ENCODE peak calls at places on chromosomes 11 and 22, in four cellular contexts. P is spleen, A is amniotic stem cell, N is NCI-H1092. W is an unnamed sample.

GRCh38 chr22:46937185-46937584 is 174.7 kb downstream of the TBC1D22A start:
- DNase-seq in N (no peak), A (no peak), P (no peak), W (no peak)

GRCh38 chr11:112797072-112797471 is 164.1 kb upstream of the NCAM1 start:
- DNase-seq in P (no peak), A (no peak), N (no peak), W (no peak)

GRCh38 chr22:29689872-29690213 is 30.0 kb upstream of the CABP7 start:
- DNase-seq in P (peak; percentile 86), A (peak; percentile 23), N (peak; percentile 47), W (peak; percentile 78)

GRCh38 chr11:714436-714835 is 8.4 kb downstream of the EPS8L2 start:
- DNase-seq in A (no peak), P (no peak), N (no peak), W (no peak)

GRCh38 chr11:123525511-123525918 is 95.4 kb downstream of the GRAMD1B start:
- DNase-seq in N (no peak), A (no peak), P (no peak), W (no peak)

GRCh38 chr11:94058630-94059029 is 37.5 kb downstream of the HEPHL1 start:
- DNase-seq in A (no peak), N (no peak), P (no peak), W (no peak)

GRCh38 chr11:76792505-76793264 is 9.5 kb downstream of the TSKU start:
- DNase-seq in A (no peak), N (no peak), P (peak; percentile 63), W (no peak)

GRCh38 chr11:88174627-88175003 is 628 bp downstream of the RAB38 start:
- DNase-seq in A (peak; percentile 58), N (peak; percentile 36), P (peak; percentile 86), W (peak; percentile 88)

GRCh38 chr11:46680815-46681214 is 19.6 kb downstream of the ARHGAP1 start:
- DNase-seq in P (peak; percentile 70), A (no peak), N (no peak), W (peak; percentile 55)

GRCh38 chr11:1832181-1832988 is 2.4 kb upstream of the SYT8 start:
- DNase-seq in A (no peak), N (no peak), P (peak; percentile 92), W (peak; percentile 84)

GRCh38 chr22:17789379-17790200 is 15.3 kb upstream of the BID start:
- DNase-seq in P (no peak), N (no peak), A (no peak), W (no peak)

GRCh38 chr22:24947383-24947782 is 889 bp upstream of the LHFPL7 start:
- DNase-seq in N (no peak), A (no peak), P (no peak), W (no peak)

GRCh38 chr22:37735054-37735453 is 38.2 kb downstream of the TRIOBP start:
- DNase-seq in N (no peak), P (no peak), A (no peak), W (peak; percentile 80)

GRCh38 chr11:3824714-3825472 is 15.9 kb downstream of the RHOG start:
- DNase-seq in A (no peak), N (no peak), P (peak; percentile 90), W (peak; percentile 81)

GRCh38 chr11:17014321-17014773 is at the start of gene PLEKHA7:
- DNase-seq in A (no peak), P (peak; percentile 68), N (peak; percentile 13), W (peak; percentile 71)

GRCh38 chr11:78449866-78450265 is 32.2 kb upstream of the GAB2 start:
- DNase-seq in A (no peak), P (no peak), N (no peak), W (no peak)

GRCh38 chr11:29280452-29280851 is 736.4 kb downstream of the KCNA4 start:
- DNase-seq in A (no peak), P (no peak), N (no peak), W (no peak)

GRCh38 chr11:124676386-124676785 is 2.7 kb downstream of the SPA17 start:
- DNase-seq in P (no peak), A (no peak), N (no peak), W (no peak)

GRCh38 chr22:46638601-46639431 is 18.6 kb downstream of the GRAMD4 start:
- DNase-seq in N (peak; percentile 5), P (no peak), A (no peak), W (peak; percentile 78)

GRCh38 chr11:69456712-69457111 is 24.8 kb upstream of the LINC01488 start:
- DNase-seq in A (no peak), N (no peak), P (no peak), W (no peak)

GRCh38 chr11:18463439-18463838 is 7.8 kb downstream of the LDHAL6A start:
- DNase-seq in P (no peak), N (no peak), A (no peak), W (no peak)

GRCh38 chr11:2940166-2940929 is 11.1 kb upstream of the PHLDA2 start:
- DNase-seq in A (no peak), N (no peak), P (no peak), W (peak; percentile 77)

GRCh38 chr11:110123003-110123402 is 29.8 kb downstream of the ZC3H12C start:
- DNase-seq in N (no peak), P (no peak), A (peak; percentile 21), W (no peak)

GRCh38 chr11:69113646-69114340 is 41.9 kb upstream of the SMIM38 start:
- DNase-seq in A (no peak), P (no peak), N (no peak), W (no peak)

GRCh38 chr22:19525666-19526065 is 1.5 kb upstream of the CLDN5 start:
- DNase-seq in N (no peak), P (peak; percentile 13), A (no peak), W (no peak)

W was measured in upper lobe of right lung.